ENCODE peak calls at places on chromosome 15, in eight cellular contexts. C is omental fat pad, R is dermis blood vessel endothelial cell, O is NCI-H774, G is GM10248, W is HT-29, J is iris pigment epithelial cell, X is renal cortical epithelial cell. A is an unnamed sample.

GRCh38 chr15:60844431-60845174 is 365.7 kb upstream of the ICE2 start:
- DNase-seq in C (no peak), R (no peak), O (no peak), G (no peak), W (no peak), J (no peak), X (no peak), A (peak)

GRCh38 chr15:51735211-51735610 is 2.2 kb downstream of the LYSMD2 start:
- DNase-seq in C (no peak), R (peak), O (no peak), G (no peak), W (no peak), J (no peak), X (no peak), A (peak)

GRCh38 chr15:41810651-41811431 is 17.1 kb upstream of the JMJD7 start:
- DNase-seq in C (no peak), R (no peak), O (no peak), G (no peak), W (no peak), J (no peak), X (no peak), A (no peak)

GRCh38 chr15:99955532-99955931 is 222.3 kb upstream of the LYSMD4 start:
- DNase-seq in C (no peak), R (no peak), O (no peak), G (no peak), W (no peak), J (no peak), X (no peak), A (no peak)

GRCh38 chr15:39426552-39427532 is 154.0 kb upstream of the THBS1 start:
- DNase-seq in C (no peak), R (no peak), O (no peak), G (peak), W (no peak), J (peak), X (peak), A (peak)

GRCh38 chr15:71386448-71387236 is 271.4 kb downstream of the THSD4 start:
- DNase-seq in C (no peak), R (peak), O (no peak), G (no peak), W (peak), J (no peak), X (peak), A (no peak)

GRCh38 chr15:45399381-45400212 is 21.3 kb upstream of the GATM start:
- DNase-seq in C (no peak), R (peak), O (peak), G (no peak), W (peak), J (peak), X (peak), A (no peak)

GRCh38 chr15:76345880-76346665 is 9.5 kb downstream of the ISL2 start:
- DNase-seq in C (no peak), R (no peak), O (no peak), G (peak), W (peak), J (no peak), X (no peak), A (no peak)

GRCh38 chr15:77224352-77224751 is 153.4 kb upstream of the TSPAN3 start:
- DNase-seq in C (no peak), R (peak), O (no peak), G (no peak), W (no peak), J (peak), X (no peak), A (no peak)

GRCh38 chr15:87326274-87326673 is 930.3 kb downstream of the NTRK3 start:
- DNase-seq in C (no peak), R (no peak), O (no peak), G (no peak), W (no peak), J (no peak), X (no peak), A (no peak)

GRCh38 chr15:70319466-70319865 is 221.7 kb upstream of the TLE3 start:
- DNase-seq in C (no peak), R (no peak), O (no peak), G (peak), W (no peak), J (no peak), X (no peak), A (no peak)

GRCh38 chr15:67741313-67741712 is 84.0 kb upstream of the SKOR1 start:
- DNase-seq in C (no peak), R (no peak), O (no peak), G (no peak), W (no peak), J (no peak), X (no peak), A (no peak)

GRCh38 chr15:86610038-86610437 is 530.4 kb downstream of the AGBL1 start:
- DNase-seq in C (no peak), R (no peak), O (no peak), G (no peak), W (no peak), J (no peak), X (no peak), A (no peak)

GRCh38 chr15:91318976-91319714 is 219.1 kb downstream of the SV2B start:
- DNase-seq in C (no peak), R (no peak), O (no peak), G (no peak), W (no peak), J (no peak), X (no peak), A (no peak)

GRCh38 chr15:64865998-64866520 is 24.3 kb downstream of the PLEKHO2 start:
- DNase-seq in C (no peak), R (no peak), O (no peak), G (no peak), W (no peak), J (peak), X (no peak), A (no peak)

GRCh38 chr15:75533945-75534344 is 45.2 kb downstream of the PTPN9 start:
- DNase-seq in C (no peak), R (no peak), O (no peak), G (no peak), W (no peak), J (no peak), X (no peak), A (no peak)

GRCh38 chr15:68022061-68022460 is 32.1 kb upstream of the PIAS1 start:
- DNase-seq in C (no peak), R (no peak), O (no peak), G (no peak), W (no peak), J (no peak), X (no peak), A (no peak)

GRCh38 chr15:62895139-62895866 is 147.2 kb upstream of the TPM1 start:
- DNase-seq in C (no peak), R (peak), O (no peak), G (no peak), W (peak), J (peak), X (peak), A (no peak)

GRCh38 chr15:101000271-101000681 is 81.1 kb downstream of the LRRK1 start:
- DNase-seq in C (no peak), R (no peak), O (no peak), G (no peak), W (no peak), J (peak), X (no peak), A (no peak)

GRCh38 chr15:98609144-98609852 is 39.0 kb upstream of the IGF1R start:
- DNase-seq in C (no peak), R (peak), O (no peak), G (no peak), W (peak), J (peak), X (peak), A (peak)

GRCh38 chr15:78034495-78035191 is 42.9 kb downstream of the TBC1D2B start:
- DNase-seq in C (no peak), R (peak), O (no peak), G (peak), W (no peak), J (peak), X (no peak), A (peak)

GRCh38 chr15:20643024-20643770 is 101.6 kb upstream of the GOLGA6L6 start:
- DNase-seq in C (no peak), R (no peak), O (no peak), G (no peak), W (no peak), J (no peak), X (no peak), A (no peak)

GRCh38 chr15:68313501-68314390 is 36.2 kb downstream of the FEM1B start:
- DNase-seq in C (no peak), R (no peak), O (no peak), G (no peak), W (no peak), J (no peak), X (no peak), A (no peak)

GRCh38 chr15:74901612-74902063 is 5.0 kb downstream of the FAM219B start:
- DNase-seq in C (peak), R (peak), O (peak), G (peak), W (peak), J (peak), X (peak), A (peak)

GRCh38 chr15:32704343-32705076 is 13.3 kb upstream of the GREM1 start:
- DNase-seq in C (no peak), R (no peak), O (no peak), G (no peak), W (no peak), J (peak), X (no peak), A (no peak)

GRCh38 chr15:48447657-48448056 is 116.4 kb downstream of the DUT start:
- DNase-seq in C (no peak), R (peak), O (no peak), G (no peak), W (peak), J (peak), X (peak), A (no peak)

GRCh38 chr15:76871930-76872329 is 33.2 kb downstream of the SCAPER start:
- DNase-seq in C (no peak), R (no peak), O (no peak), G (no peak), W (no peak), J (peak), X (no peak), A (no peak)